ENCODE peak calls at places on chromosomes 6 and 20, in seven cellular contexts. C is HCT116, K is HepG2, A is SK-N-SH, Z is K562, V is H1, D is GM12878. T is an unnamed sample.
A peak's percentile ranks its signal among the peaks of the same experiment; 100 is the strongest.

GRCh38 chr6:57190140-57190539 is 18.0 kb downstream of the BAG2 start:
- DNase-seq in V (no peak), Z (no peak), A (no peak), K (peak; percentile 55), C (no peak), D (no peak), T (no peak)

GRCh38 chr6:137867685-137868509 is 838 bp downstream of the TNFAIP3 start:
- DNase-seq in Z (peak; percentile 80), K (no peak), D (no peak), V (no peak), A (no peak), C (no peak), T (no peak)

GRCh38 chr6:2035046-2035445 is 210.4 kb downstream of the GMDS start:
- DNase-seq in Z (no peak), K (no peak), C (no peak), A (no peak), D (no peak), V (no peak), T (no peak)

GRCh38 chr6:8982659-8983058 is 547.3 kb upstream of the SLC35B3 start:
- DNase-seq in A (no peak), Z (no peak), D (no peak), C (no peak), K (no peak), V (no peak), T (no peak)

GRCh38 chr6:168035661-168036616 is 38.5 kb downstream of the KIF25 start:
- DNase-seq in Z (peak; percentile 72), K (no peak), D (no peak), C (no peak), A (peak; percentile 59), V (no peak), T (no peak)

GRCh38 chr20:37119356-37120036 is 23.7 kb upstream of the RBL1 start:
- DNase-seq in C (no peak), K (no peak), A (no peak), Z (no peak), D (no peak), V (no peak), T (no peak)

GRCh38 chr6:116876635-116877611 is at the start of gene RFX6:
- DNase-seq in V (no peak), K (no peak), Z (peak; percentile 9), D (no peak), A (peak; percentile 38), C (no peak), T (peak; percentile 21)

GRCh38 chr20:21607971-21608735 is 94.3 kb upstream of the NKX2-2 start:
- DNase-seq in C (no peak), Z (no peak), K (no peak), V (no peak), A (peak; percentile 28), D (no peak), T (peak; percentile 54)

GRCh38 chr6:37875561-37876309 is 56.2 kb downstream of the ZFAND3 start:
- DNase-seq in A (no peak), V (no peak), C (no peak), Z (no peak), D (no peak), K (no peak), T (no peak)

GRCh38 chr6:45625191-45625664 is 247.5 kb upstream of the SUPT3H start:
- DNase-seq in C (no peak), Z (no peak), A (no peak), D (no peak), K (no peak), V (no peak), T (no peak)

GRCh38 chr20:41701596-41702350 is 83.6 kb upstream of the CHD6 start:
- DNase-seq in A (no peak), Z (no peak), K (no peak), V (no peak), D (no peak), C (no peak), T (no peak)

GRCh38 chr20:39936401-39936800 is 752.6 kb downstream of the MAFB start:
- DNase-seq in D (no peak), C (no peak), K (no peak), A (no peak), V (no peak), Z (no peak), T (no peak)

GRCh38 chr6:19830171-19830570 is 7.0 kb upstream of the ID4 start:
- DNase-seq in A (no peak), C (no peak), Z (no peak), K (peak; percentile 46), D (no peak), V (no peak), T (no peak)

GRCh38 chr6:154579046-154579823 is 68.8 kb upstream of the CNKSR3 start:
- DNase-seq in A (no peak), V (no peak), C (no peak), K (no peak), D (no peak), Z (no peak), T (no peak)

GRCh38 chr6:130394238-130394637 is 28.4 kb downstream of the TMEM200A start:
- DNase-seq in V (no peak), A (no peak), Z (no peak), K (no peak), C (no peak), D (no peak), T (no peak)

GRCh38 chr20:6700563-6701328 is 66.7 kb upstream of the BMP2 start:
- DNase-seq in K (no peak), V (no peak), Z (no peak), C (no peak), D (no peak), A (no peak), T (no peak)

GRCh38 chr6:107491791-107492674 is 2.1 kb downstream of the SOBP start:
- DNase-seq in Z (no peak), V (no peak), D (no peak), A (no peak), C (no peak), K (peak; percentile 24), T (no peak)

GRCh38 chr6:37324131-37325033 is 29.4 kb upstream of the RNF8 start:
- DNase-seq in C (peak; percentile 28), D (no peak), V (no peak), K (no peak), Z (no peak), A (no peak), T (no peak)

GRCh38 chr20:47265214-47265613 is 91.3 kb downstream of the ZMYND8 start:
- DNase-seq in C (no peak), K (no peak), D (no peak), Z (no peak), V (no peak), A (no peak), T (no peak)

GRCh38 chr20:47263502-47264084 is 92.9 kb downstream of the ZMYND8 start:
- DNase-seq in Z (no peak), K (no peak), V (no peak), C (no peak), D (peak; percentile 45), A (peak; percentile 77), T (no peak)

GRCh38 chr20:47262008-47262364 is 94.5 kb downstream of the ZMYND8 start:
- DNase-seq in D (peak; percentile 65), C (no peak), K (no peak), Z (no peak), V (no peak), A (no peak), T (no peak)

GRCh38 chr20:47263080-47263479 is 93.4 kb downstream of the ZMYND8 start:
- DNase-seq in A (no peak), K (no peak), V (no peak), Z (no peak), D (no peak), C (no peak), T (no peak)

DNA sequence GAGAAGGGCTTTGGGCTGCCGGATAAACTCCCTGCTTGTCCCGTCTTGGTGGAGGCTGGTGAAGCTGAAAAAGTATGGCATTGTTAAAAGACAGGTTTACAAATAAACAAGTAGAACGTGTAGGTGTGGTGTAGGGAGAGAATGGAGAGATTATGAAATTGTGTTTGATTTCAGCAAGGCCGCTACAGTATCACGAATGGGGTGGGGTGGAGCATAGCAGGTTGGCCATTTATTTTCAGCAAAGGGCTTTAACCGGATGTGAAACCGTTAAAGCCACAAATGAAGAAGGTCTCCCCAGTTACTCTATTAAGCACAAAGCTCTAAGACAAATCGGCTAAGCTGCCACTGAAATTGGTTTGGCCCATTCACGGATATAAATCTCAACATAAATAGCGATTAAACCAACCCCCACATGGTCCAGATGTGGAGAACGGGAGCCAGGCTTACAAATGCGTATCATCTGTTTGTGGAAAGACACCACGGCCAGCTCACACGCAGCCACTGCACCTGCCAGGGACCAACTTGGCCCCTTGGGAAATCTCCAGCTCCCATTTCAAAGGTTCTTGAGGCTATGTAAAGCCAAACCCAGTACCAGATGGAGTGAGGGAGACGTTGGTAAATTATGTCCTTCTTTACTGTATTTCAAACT is 94.0 kb downstream of the ZMYND8 start:
- DNase-seq in Z (no peak), V (no peak), C (no peak), K (no peak), D (peak; percentile 84), A (peak; percentile 51), T (no peak)
- TF ChIP-seq JUND in Z (no peak), V (no peak), C (no peak), K (no peak), D (no peak), A (no peak), T (no peak)

GRCh38 chr6:84107495-84107894 is 73.9 kb downstream of the MRAP2 start:
- DNase-seq in A (no peak), V (no peak), D (no peak), Z (no peak), C (no peak), K (no peak), T (no peak)

DNA sequence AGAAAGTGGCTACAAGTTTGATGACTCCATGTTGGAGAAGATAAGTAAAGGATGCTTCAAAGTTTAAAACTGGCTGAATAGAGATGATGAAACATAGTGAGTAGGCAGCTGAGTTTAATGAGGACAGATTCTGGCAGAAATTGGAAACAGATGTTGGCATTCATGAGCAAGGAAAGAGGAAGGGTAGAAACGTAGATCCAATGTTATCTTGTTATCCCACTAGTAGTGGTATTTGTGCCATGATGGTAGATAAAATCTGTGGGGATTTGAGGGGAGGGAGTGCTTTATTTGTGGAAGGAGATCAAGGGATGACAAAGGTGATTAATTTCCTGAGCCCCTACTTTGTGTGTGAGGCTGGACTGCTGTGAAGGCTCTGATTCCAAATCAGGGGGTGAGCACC is 69.5 kb downstream of the MRAP2 start:
- DNase-seq in Z (no peak), V (no peak), A (peak; percentile 44), K (no peak), D (no peak), C (no peak), T (no peak)
- TF ChIP-seq JUND in Z (no peak), V (no peak), A (no peak), K (no peak), D (no peak), C (no peak), T (no peak)

GRCh38 chr20:7966176-7966575 is 25.9 kb upstream of the HAO1 start:
- DNase-seq in D (no peak), C (no peak), Z (no peak), V (no peak), K (no peak), A (peak; percentile 38), T (no peak)
- TF ChIP-seq JUND in D (no peak), C (no peak), Z (no peak), V (no peak), K (no peak), A (no peak), T (no peak)

DNA sequence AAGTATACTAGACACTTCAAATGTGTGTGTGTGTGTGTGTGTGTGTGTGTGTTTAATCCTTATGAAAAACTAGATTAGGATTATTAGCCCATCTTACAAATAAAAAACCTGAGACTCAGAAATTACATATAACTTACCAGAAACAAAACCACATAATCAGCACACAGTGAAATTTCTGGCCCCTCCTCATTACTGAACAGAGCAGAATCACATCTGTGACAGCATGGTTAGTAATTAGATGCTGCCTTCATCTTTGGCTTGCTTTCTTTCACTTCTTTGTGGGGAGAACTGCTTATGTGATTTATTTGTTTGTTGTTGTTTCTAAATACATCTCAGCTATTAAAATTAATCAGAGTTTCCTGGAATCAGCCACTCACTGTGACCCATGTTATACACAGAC is 267.1 kb downstream of the TENT5A start:
- DNase-seq in C (no peak), K (no peak), V (no peak), A (no peak), Z (no peak), D (no peak), T (no peak)
- TF ChIP-seq JUND in C (no peak), K (no peak), V (no peak), A (no peak), Z (no peak), D (no peak), T (no peak)

T was measured in T47D.